ENCODE peak calls at places on chromosomes 16 and 17, in seven cellular contexts. D is CD4-positive, CD25-positive, alpha-beta regulatory T cell; L is stomach; R is uterus; H is HEK293T; N is M059J; P is activated CD8-positive, alpha-beta memory T cell treated with anti-CD3 and anti-CD28 coated beads, Interleukin-2, amount 10 ng/mL, durations not matched to agents 7 days and 5 days. V is an unnamed sample.

GRCh38 chr16:30185141-30185682 is 1.8 kb downstream of the CORO1A start:
- DNase-seq in D (no peak), L (no peak), R (no peak), H (no peak), N (no peak), P (peak; percentile 75), V (no peak)

GRCh38 chr16:74825941-74826340 is 51.3 kb upstream of the FA2H start:
- DNase-seq in D (no peak), L (no peak), R (no peak), H (no peak), N (no peak), P (no peak), V (no peak)

GRCh38 chr17:42748202-42748905 is 3.5 kb upstream of the EZH1 start:
- DNase-seq in D (no peak), L (no peak), R (peak; percentile 36), H (no peak), N (no peak), P (no peak), V (no peak)

GRCh38 chr16:17343028-17343427 is 127.7 kb downstream of the XYLT1 start:
- DNase-seq in D (peak; percentile 30), L (no peak), R (no peak), H (no peak), N (no peak), P (peak; percentile 89), V (no peak)

GRCh38 chr16:2785101-2785991 is 2.0 kb downstream of the PRSS33 start:
- DNase-seq in D (no peak), L (no peak), R (peak; percentile 13), H (no peak), N (no peak), P (no peak), V (no peak)

GRCh38 chr17:55410722-55411462 is 10.7 kb downstream of the MMD start:
- DNase-seq in D (no peak), L (no peak), R (no peak), H (no peak), N (peak; percentile 45), P (no peak), V (no peak)

GRCh38 chr16:82845076-82845475 is 218.3 kb downstream of the CDH13 start:
- DNase-seq in D (no peak), L (no peak), R (no peak), H (no peak), N (no peak), P (no peak), V (peak; percentile 49)

GRCh38 chr17:33127706-33128105 is 136.1 kb downstream of the SPACA3 start:
- DNase-seq in D (no peak), L (no peak), R (no peak), H (no peak), N (no peak), P (no peak), V (no peak)

GRCh38 chr16:3909791-3910583 is 29.5 kb upstream of the CREBBP start:
- DNase-seq in D (no peak), L (no peak), R (no peak), H (no peak), N (no peak), P (no peak), V (peak; percentile 17)

GRCh38 chr17:57572600-57572999 is 172.5 kb downstream of the CCDC182 start:
- DNase-seq in D (no peak), L (no peak), R (no peak), H (no peak), N (no peak), P (no peak), V (no peak)

GRCh38 chr17:45291170-45291805 is 25.5 kb downstream of the MAP3K14 start:
- DNase-seq in D (no peak), L (no peak), R (no peak), H (no peak), N (no peak), P (no peak), V (no peak)

GRCh38 chr17:58532555-58532951 is 18.1 kb upstream of the MTMR4 start:
- DNase-seq in D (no peak), L (no peak), R (no peak), H (no peak), N (no peak), P (no peak), V (no peak)

GRCh38 chr16:6629110-6629509 is 703.5 kb upstream of the RBFOX1 start:
- DNase-seq in D (no peak), L (no peak), R (no peak), H (no peak), N (no peak), P (no peak), V (no peak)

GRCh38 chr17:31559647-31560501 is 168.4 kb downstream of the RAB11FIP4 start:
- DNase-seq in D (no peak), L (no peak), R (no peak), H (no peak), N (no peak), P (no peak), V (no peak)

GRCh38 chr16:78953526-78953925 is 647.0 kb downstream of the MAF start:
- DNase-seq in D (no peak), L (no peak), R (no peak), H (no peak), N (no peak), P (no peak), V (no peak)

GRCh38 chr16:83330251-83330650 is 477.5 kb upstream of the HSBP1 start:
- DNase-seq in D (no peak), L (no peak), R (no peak), H (no peak), N (no peak), P (no peak), V (no peak)

GRCh38 chr17:51797150-51797549 is 361.4 kb downstream of the CA10 start:
- DNase-seq in D (no peak), L (no peak), R (no peak), H (no peak), N (no peak), P (no peak), V (no peak)

GRCh38 chr17:28744104-28744801 is 442 bp downstream of the TRAF4 start:
- DNase-seq in D (peak; percentile 66), L (peak; percentile 61), R (peak; percentile 40), H (no peak), N (peak; percentile 47), P (peak; percentile 82), V (peak; percentile 68)

GRCh38 chr17:55576237-55576998 is 65.2 kb upstream of the SMIM36 start:
- DNase-seq in D (peak; percentile 0), L (no peak), R (peak; percentile 67), H (no peak), N (peak; percentile 76), P (no peak), V (no peak)

GRCh38 chr16:89922477-89922883 is 662 bp upstream of the TUBB3 start:
- DNase-seq in D (no peak), L (peak; percentile 50), R (peak; percentile 69), H (no peak), N (peak; percentile 97), P (peak; percentile 84), V (peak; percentile 78)

GRCh38 chr16:8346291-8346690 is 244.0 kb downstream of the TMEM114 start:
- DNase-seq in D (no peak), L (no peak), R (no peak), H (no peak), N (peak; percentile 2), P (no peak), V (peak; percentile 34)

GRCh38 chr17:82086941-82087906 is 10.8 kb downstream of the FASN start:
- DNase-seq in D (no peak), L (no peak), R (no peak), H (no peak), N (no peak), P (no peak), V (no peak)

GRCh38 chr16:85556456-85557082 is 56.6 kb upstream of the GSE1 start:
- DNase-seq in D (peak; percentile 43), L (peak; percentile 63), R (peak; percentile 57), H (peak; percentile 45), N (peak; percentile 74), P (peak; percentile 75), V (peak; percentile 51)

GRCh38 chr17:38606646-38607611 is 1.2 kb upstream of the SRCIN1 start:
- DNase-seq in D (no peak), L (peak; percentile 49), R (no peak), H (no peak), N (no peak), P (no peak), V (no peak)

GRCh38 chr17:3582921-3583320 is 25.3 kb upstream of the TRPV3 start:
- DNase-seq in D (no peak), L (no peak), R (no peak), H (no peak), N (no peak), P (no peak), V (no peak)

GRCh38 chr16:56983211-56983751 is 6.1 kb upstream of the NLRC5 start:
- DNase-seq in D (no peak), L (peak; percentile 55), R (no peak), H (no peak), N (no peak), P (no peak), V (no peak)

GRCh38 chr17:74952431-74953128 is 16.9 kb downstream of the OTOP3 start:
- DNase-seq in D (no peak), L (no peak), R (no peak), H (no peak), N (no peak), P (no peak), V (no peak)

GRCh38 chr17:81939881-81940385 is 2.8 kb upstream of the PYCR1 start:
- DNase-seq in D (no peak), L (peak; percentile 62), R (no peak), H (no peak), N (no peak), P (no peak), V (no peak)

GRCh38 chr17:4617590-4618356 is 23.7 kb downstream of the ALOX15 start:
- DNase-seq in D (no peak), L (no peak), R (no peak), H (no peak), N (no peak), P (no peak), V (no peak)